ENCODE peak calls at places on chromosomes 12 and 14, in five cellular contexts. Y is mesendoderm; Q is effector memory CD4-positive, alpha-beta T cell; W is CD8-positive, alpha-beta T cell; O is BE2C. G is an unnamed sample.

GRCh38 chr14:94679941-94680340 is 67.8 kb downstream of the SERPINA3 start:
- DNase-seq in Y (no peak), Q (no peak), W (no peak), O (no peak), G (no peak)

GRCh38 chr12:161823-162222 is 52.1 kb downstream of the SLC6A12 start:
- DNase-seq in Y (no peak), Q (no peak), W (no peak), O (no peak), G (no peak)

GRCh38 chr12:74449872-74450271 is 87.8 kb upstream of the ATXN7L3B start:
- DNase-seq in Y (peak; percentile 33), Q (no peak), W (no peak), O (no peak), G (no peak)

GRCh38 chr12:80411787-80412186 is 32.2 kb upstream of the PTPRQ start:
- DNase-seq in Y (no peak), Q (no peak), W (no peak), O (no peak), G (no peak)

GRCh38 chr12:50918584-50919316 is 33.6 kb upstream of the HIGD1C start:
- DNase-seq in Y (no peak), Q (no peak), W (no peak), O (no peak), G (no peak)

GRCh38 chr12:26227376-26227775 is 32.0 kb downstream of the SSPN start:
- DNase-seq in Y (no peak), Q (no peak), W (no peak), O (no peak), G (no peak)

GRCh38 chr14:96079066-96079465 is 39.9 kb downstream of the C14orf132 start:
- DNase-seq in Y (peak; percentile 32), Q (no peak), W (no peak), O (no peak), G (no peak)

GRCh38 chr14:53295372-53295771 is 142.2 kb upstream of the DDHD1 start:
- DNase-seq in Y (no peak), Q (no peak), W (no peak), O (no peak), G (no peak)

GRCh38 chr14:78752789-78753188 is 582.6 kb downstream of the NRXN3 start:
- DNase-seq in Y (no peak), Q (no peak), W (no peak), O (no peak), G (no peak)

GRCh38 chr12:1858456-1858855 is 38.1 kb downstream of the LRTM2 start:
- DNase-seq in Y (no peak), Q (no peak), W (no peak), O (no peak), G (no peak)

GRCh38 chr14:28161040-28161439 is 605.5 kb upstream of the FOXG1 start:
- DNase-seq in Y (no peak), Q (no peak), W (no peak), O (no peak), G (no peak)

GRCh38 chr14:90416649-90417237 is 19.9 kb downstream of the CALM1 start:
- DNase-seq in Y (no peak), Q (no peak), W (no peak), O (no peak), G (no peak)

GRCh38 chr12:50062733-50063452 is 5.5 kb downstream of the ASIC1 start:
- DNase-seq in Y (no peak), Q (no peak), W (no peak), O (peak; percentile 35), G (no peak)

GRCh38 chr12:108516511-108517275 is 1.6 kb downstream of the FICD start:
- DNase-seq in Y (peak; percentile 32), Q (no peak), W (no peak), O (no peak), G (peak; percentile 60)

GRCh38 chr12:39581592-39581991 is 38.0 kb downstream of the ABCD2 start:
- DNase-seq in Y (no peak), Q (no peak), W (no peak), O (no peak), G (no peak)

GRCh38 chr14:100504372-100505078 is 82.7 kb downstream of the BEGAIN start:
- DNase-seq in Y (peak; percentile 85), Q (no peak), W (no peak), O (no peak), G (no peak)

GRCh38 chr12:47107926-47108325 is 28.2 kb upstream of the AMIGO2 start:
- DNase-seq in Y (no peak), Q (no peak), W (no peak), O (no peak), G (no peak)

DNA sequence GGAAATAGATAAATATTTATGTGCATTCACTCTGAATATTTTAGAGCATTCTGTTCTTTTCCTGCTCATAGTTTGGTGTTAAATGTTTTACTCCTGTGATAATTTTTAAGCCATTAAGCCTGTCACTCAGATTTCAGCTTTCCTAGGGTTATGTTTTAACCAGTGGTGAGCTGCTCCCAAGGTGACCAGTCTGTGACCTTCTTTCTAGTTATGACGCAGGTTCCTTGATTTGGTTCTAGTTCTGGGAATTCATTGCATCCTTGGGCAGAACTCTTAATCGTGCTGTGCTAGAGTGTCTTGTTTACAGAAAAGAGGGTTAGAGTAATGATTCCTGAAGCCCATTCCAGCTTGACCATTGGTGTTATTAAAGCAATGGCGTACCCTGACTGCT is 2.2 kb downstream of the GABARAPL1 start:
- DNase-seq in Y (no peak), Q (no peak), W (no peak), O (no peak), G (no peak)
- H3K4me3 ChIP-seq in Y (peak overlapping the region; percentile 4), Q (no peak overlapping the region), W (no peak overlapping the region), O (no peak overlapping the region), G (peak overlapping the region; percentile 93)

GRCh38 chr14:59333668-59334067 is 131.5 kb downstream of the GPR135 start:
- DNase-seq in Y (peak; percentile 69), Q (no peak), W (no peak), O (no peak), G (no peak)
- H3K27me3 ChIP-seq in Y (no peaks in the 10 kb centered on the region), Q (no peaks in the 10 kb centered on the region), W (no peaks in the 10 kb centered on the region), O (no peaks in the 10 kb centered on the region), G (no peaks in the 10 kb centered on the region)

GRCh38 chr12:43742106-43742505 is 16.5 kb downstream of the PUS7L start:
- DNase-seq in Y (no peak), Q (no peak), W (no peak), O (no peak), G (no peak)
- H3K4me3 ChIP-seq in Y (no peak overlapping the region), Q (no peak overlapping the region), W (no peak overlapping the region), O (no peak overlapping the region), G (no peak overlapping the region)

GRCh38 chr14:103286460-103286859 is 47.6 kb upstream of the EIF5 start:
- DNase-seq in Y (no peak), Q (no peak), W (no peak), O (no peak), G (no peak)
- H3K27me3 ChIP-seq in Y (no peaks in the 10 kb centered on the region), Q (peaks cover 12% of the 10 kb centered on the region), W (no peaks in the 10 kb centered on the region), O (peaks cover 28% of the 10 kb centered on the region), G (no peaks in the 10 kb centered on the region)

GRCh38 chr12:57236224-57236924 is 6.9 kb downstream of the SHMT2 start:
- DNase-seq in Y (peak; percentile 64), Q (no peak), W (peak; percentile 9), O (no peak), G (no peak)

GRCh38 chr12:57235012-57235727 is 5.7 kb downstream of the SHMT2 start:
- DNase-seq in Y (peak; percentile 74), Q (no peak), W (peak; percentile 19), O (peak; percentile 79), G (peak; percentile 83)

GRCh38 chr12:57236925-57237652 is 7.6 kb downstream of the SHMT2 start:
- DNase-seq in Y (peak; percentile 49), Q (no peak), W (no peak), O (no peak), G (no peak)

GRCh38 chr12:57234571-57235011 is 5.1 kb downstream of the SHMT2 start:
- DNase-seq in Y (no peak), Q (no peak), W (peak; percentile 19), O (no peak), G (no peak)

DNA sequence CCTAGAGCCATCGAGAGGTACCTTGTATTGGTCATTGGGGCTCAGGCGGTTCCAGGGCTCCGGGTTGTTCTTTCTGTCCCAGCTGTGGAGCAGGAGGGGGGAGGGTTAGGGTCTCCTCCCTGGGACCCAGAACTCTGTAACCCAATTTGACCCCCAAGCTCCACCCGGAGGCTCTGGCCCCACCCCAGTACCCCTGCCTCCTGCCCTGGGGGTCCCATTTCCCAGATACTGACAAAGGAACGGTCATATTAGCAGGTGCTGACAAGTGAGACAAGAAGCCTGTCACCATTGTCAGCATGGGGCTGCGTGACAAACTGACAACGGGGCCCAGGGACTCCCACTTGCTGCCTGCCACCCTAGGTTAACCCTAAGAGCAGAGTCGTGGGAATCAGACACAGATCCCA is 6.2 kb downstream of the SHMT2 start:
- DNase-seq in Y (no peak), Q (no peak), W (no peak), O (no peak), G (no peak)
- H3K4me3 ChIP-seq in Y (no peak overlapping the region), Q (no peak overlapping the region), W (no peak overlapping the region), O (peak overlapping the region; percentile 45), G (peak overlapping the region; percentile 52)

GRCh38 chr12:53994691-53995310 is 5.2 kb upstream of the HOXC9 start:
- DNase-seq in Y (no peak), Q (no peak), W (no peak), O (no peak), G (no peak)
- H3K27me3 ChIP-seq in Y (peaks cover 95% of the 10 kb centered on the region), Q (peaks cover 98% of the 10 kb centered on the region), W (peaks cover 93% of the 10 kb centered on the region), O (no peaks in the 10 kb centered on the region), G (peaks cover 47% of the 10 kb centered on the region)

DNA sequence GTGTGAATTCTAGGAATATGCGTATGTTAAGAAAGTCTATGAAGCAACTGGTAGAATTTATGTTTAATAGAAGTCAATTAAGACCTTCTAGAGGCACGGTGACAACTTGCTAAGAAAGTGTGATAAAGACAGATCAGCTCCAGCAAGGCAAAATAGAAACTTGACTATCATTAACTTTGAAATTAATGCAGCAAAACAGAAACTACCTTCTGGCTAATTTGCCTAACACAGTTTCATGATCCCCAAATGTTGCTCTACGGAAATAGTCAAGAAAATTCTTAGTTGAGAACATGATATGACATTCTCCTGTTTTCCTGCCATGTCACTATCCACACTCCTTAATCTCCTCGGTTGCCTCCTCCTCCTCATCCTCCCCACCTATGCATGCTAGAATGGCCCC is 4.2 kb downstream of the DENND5B start:
- DNase-seq in Y (no peak), Q (no peak), W (no peak), O (no peak), G (no peak)
- H3K4me3 ChIP-seq in Y (no peak overlapping the region), Q (no peak overlapping the region), W (no peak overlapping the region), O (no peak overlapping the region), G (no peak overlapping the region)

G was measured in ascending aorta.